ENCODE peak calls at places on chromosome 11, in four cellular contexts. M, H, K and V are unnamed samples.

GRCh38 chr11:93585758-93586157 is 42.6 kb upstream of the SMCO4 start:
- DNase-seq in M (peak; percentile 19), H (no peak), K (no peak), V (no peak)

GRCh38 chr11:75356613-75357012 is 5.2 kb upstream of the ARRB1 start:
- DNase-seq in M (no peak), H (no peak), K (no peak), V (no peak)

GRCh38 chr11:133916790-133917440 is 39.9 kb downstream of the IGSF9B start:
- DNase-seq in M (no peak), H (no peak), K (no peak), V (no peak)

GRCh38 chr11:44727114-44727372 is 281 bp downstream of the TSPAN18 start:
- DNase-seq in M (no peak), H (no peak), K (no peak), V (no peak)

GRCh38 chr11:68843052-68843561 is 1.4 kb upstream of the CPT1A start:
- DNase-seq in M (no peak), H (no peak), K (no peak), V (no peak)

GRCh38 chr11:27514558-27514957 is 8.0 kb upstream of the LIN7C start:
- DNase-seq in M (no peak), H (no peak), K (no peak), V (no peak)

GRCh38 chr11:129947474-129947873 is 52.1 kb upstream of the NFRKB start:
- DNase-seq in M (no peak), H (no peak), K (no peak), V (peak; percentile 68)

GRCh38 chr11:46914363-46914762 is 4.0 kb downstream of the LRP4 start:
- DNase-seq in M (no peak), H (no peak), K (no peak), V (no peak)

GRCh38 chr11:8826145-8826786 is 84.7 kb upstream of the AKIP1 start:
- DNase-seq in M (no peak), H (peak; percentile 25), K (peak; percentile 38), V (no peak)

GRCh38 chr11:57377098-57377497 is 3.9 kb downstream of the PRG3 start:
- DNase-seq in M (no peak), H (no peak), K (no peak), V (no peak)

GRCh38 chr11:62588966-62589637 is 2.2 kb downstream of the TUT1 start:
- DNase-seq in M (no peak), H (no peak), K (no peak), V (no peak)

GRCh38 chr11:46272816-46273427 is 4.5 kb upstream of the CREB3L1 start:
- DNase-seq in M (no peak), H (no peak), K (peak; percentile 35), V (no peak)

GRCh38 chr11:66692446-66692845 is 14.8 kb upstream of the RBM4B start:
- DNase-seq in M (no peak), H (no peak), K (no peak), V (no peak)

GRCh38 chr11:130510407-130511006 is 62.1 kb downstream of the ADAMTS15 start:
- DNase-seq in M (no peak), H (no peak), K (no peak), V (no peak)

GRCh38 chr11:6116638-6117037 is 9.2 kb downstream of the OR56B4 start:
- DNase-seq in M (no peak), H (no peak), K (no peak), V (no peak)

GRCh38 chr11:61106906-61107470 is 4.7 kb downstream of the CD5 start:
- DNase-seq in M (no peak), H (no peak), K (no peak), V (no peak)

GRCh38 chr11:73856001-73856663 is 20.5 kb downstream of the COA4 start:
- DNase-seq in M (no peak), H (no peak), K (no peak), V (no peak)

GRCh38 chr11:84965484-84965883 is 661.7 kb downstream of the DLG2 start:
- DNase-seq in M (no peak), H (no peak), K (no peak), V (no peak)

GRCh38 chr11:127383026-127383425 is 382.5 kb upstream of the KIRREL3 start:
- DNase-seq in M (no peak), H (no peak), K (no peak), V (no peak)

GRCh38 chr11:73269353-73270088 is 2.6 kb upstream of the P2RY6 start:
- DNase-seq in M (no peak), H (no peak), K (no peak), V (no peak)

GRCh38 chr11:23423119-23423518 is 562.8 kb upstream of the CCDC179 start:
- DNase-seq in M (no peak), H (no peak), K (no peak), V (no peak)

GRCh38 chr11:28384418-28384817 is 276.2 kb downstream of the METTL15 start:
- DNase-seq in M (no peak), H (no peak), K (no peak), V (no peak)

GRCh38 chr11:25992254-25992653 is 339.7 kb upstream of the ANO3 start:
- DNase-seq in M (no peak), H (no peak), K (no peak), V (no peak)

GRCh38 chr11:6402061-6402470 is 11.8 kb downstream of the SMPD1 start:
- DNase-seq in M (no peak), H (peak; percentile 59), K (no peak), V (no peak)

GRCh38 chr11:57306941-57307598 is 17.7 kb downstream of the TNKS1BP1 start:
- DNase-seq in M (no peak), H (no peak), K (no peak), V (no peak)

GRCh38 chr11:27046956-27047355 is 6.3 kb downstream of the BBOX1 start:
- DNase-seq in M (no peak), H (no peak), K (no peak), V (no peak)

GRCh38 chr11:93344855-93345333 is 14.4 kb downstream of the DEUP1 start:
- DNase-seq in M (no peak), H (peak; percentile 9), K (no peak), V (no peak)

GRCh38 chr11:40288212-40288803 is 1171.1 kb downstream of the LRRC4C start:
- DNase-seq in M (no peak), H (no peak), K (no peak), V (no peak)

GRCh38 chr11:66529069-66529468 is 16.8 kb downstream of the ZDHHC24 start:
- DNase-seq in M (no peak), H (no peak), K (no peak), V (peak; percentile 25)

GRCh38 chr11:62922653-62923371 is 1.6 kb upstream of the CHRM1 start:
- DNase-seq in M (peak; percentile 50), H (no peak), K (peak; percentile 85), V (peak; percentile 75)

GRCh38 chr11:71179877-71180276 is 72.5 kb downstream of the SHANK2 start:
- DNase-seq in M (no peak), H (peak; percentile 59), K (no peak), V (no peak)

GRCh38 chr11:35811783-35812182 is 132.1 kb upstream of the LDLRAD3 start:
- DNase-seq in M (no peak), H (peak; percentile 7), K (no peak), V (no peak)

GRCh38 chr11:118592616-118593367 is 14.6 kb upstream of the PHLDB1 start:
- DNase-seq in M (no peak), H (no peak), K (no peak), V (no peak)

GRCh38 chr11:94648789-94649188 is 81.6 kb downstream of the PIWIL4 start:
- DNase-seq in M (no peak), H (no peak), K (no peak), V (no peak)

GRCh38 chr11:94649925-94650623 is 82.9 kb downstream of the PIWIL4 start:
- DNase-seq in M (no peak), H (no peak), K (no peak), V (no peak)

GRCh38 chr11:94652735-94653284 is 85.6 kb downstream of the PIWIL4 start:
- DNase-seq in M (no peak), H (no peak), K (no peak), V (no peak)

GRCh38 chr11:94649254-94649653 is 82.1 kb downstream of the PIWIL4 start:
- DNase-seq in M (no peak), H (no peak), K (no peak), V (no peak)

DNA sequence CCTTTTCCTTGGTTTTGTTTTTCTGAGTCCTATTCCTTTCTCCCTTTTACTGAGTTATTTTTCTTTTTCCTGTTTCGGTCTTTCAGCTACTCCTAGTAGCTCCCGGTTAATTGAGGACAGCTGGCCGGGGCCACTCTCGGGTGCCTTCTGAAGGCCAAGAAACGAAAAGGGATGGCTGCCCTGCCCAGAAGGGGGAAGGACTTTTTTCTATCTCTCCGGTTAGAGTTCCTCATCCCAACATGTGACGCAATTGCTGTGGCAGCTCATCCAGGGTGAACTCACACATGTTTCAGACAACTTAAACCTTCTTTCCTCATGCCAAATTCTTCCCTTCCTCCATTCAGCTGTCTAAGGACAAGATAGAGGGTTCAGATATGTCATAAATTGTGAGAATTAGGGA is 83.6 kb downstream of the PIWIL4 start:
- DNase-seq in M (no peak), H (no peak), K (no peak), V (no peak)
- TF ChIP-seq NR3C1 in M (no peak), H (no peak), K (no peak), V (no peak)

GRCh38 chr11:13965337-13965736 is 2.8 kb downstream of the SPON1 start:
- DNase-seq in M (no peak), H (peak; percentile 13), K (no peak), V (no peak)

GRCh38 chr11:13963949-13964770 is 1.6 kb downstream of the SPON1 start:
- DNase-seq in M (no peak), H (no peak), K (no peak), V (peak; percentile 42)

GRCh38 chr11:13963169-13963948 is 836 bp downstream of the SPON1 start:
- DNase-seq in M (no peak), H (no peak), K (no peak), V (peak; percentile 34)

GRCh38 chr11:13966486-13966885 is 4.0 kb downstream of the SPON1 start:
- DNase-seq in M (no peak), H (no peak), K (no peak), V (no peak)

GRCh38 chr11:13964771-13965074 is 2.2 kb downstream of the SPON1 start:
- DNase-seq in M (no peak), H (no peak), K (no peak), V (no peak)
- TF ChIP-seq NR3C1 in M (no peak), H (no peak), K (no peak), V (no peak)

GRCh38 chr11:10916674-10917073 is 58.8 kb upstream of the ZBED5 start:
- DNase-seq in M (no peak), H (no peak), K (no peak), V (no peak)

GRCh38 chr11:10920205-10920604 is 62.4 kb upstream of the ZBED5 start:
- DNase-seq in M (no peak), H (no peak), K (peak; percentile 52), V (no peak)

GRCh38 chr11:10918275-10918674 is 60.4 kb upstream of the ZBED5 start:
- DNase-seq in M (no peak), H (no peak), K (no peak), V (no peak)

GRCh38 chr11:10917802-10918201 is 59.9 kb upstream of the ZBED5 start:
- DNase-seq in M (no peak), H (no peak), K (no peak), V (no peak)

DNA sequence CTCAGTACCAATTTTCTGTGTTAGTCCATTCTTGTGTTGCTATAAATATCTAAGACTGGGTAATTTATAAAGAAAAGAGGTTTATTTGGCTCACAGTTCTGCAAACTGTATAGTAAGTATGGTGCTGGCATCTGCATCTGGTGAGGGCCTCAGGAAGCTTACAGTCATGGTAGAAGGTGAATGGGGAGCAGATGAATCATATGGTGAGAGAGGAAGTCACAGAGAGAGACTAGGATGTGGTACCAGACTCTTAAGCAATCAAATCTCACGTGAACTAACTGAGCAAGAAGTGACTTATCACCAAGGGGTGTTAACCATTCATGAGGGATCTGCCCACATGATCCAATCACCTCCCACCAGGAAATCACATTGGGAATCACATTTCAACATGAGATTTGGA is 60.8 kb upstream of the ZBED5 start:
- DNase-seq in M (no peak), H (no peak), K (no peak), V (no peak)
- TF ChIP-seq NR3C1 in M (no peak), H (no peak), K (no peak), V (no peak)

GRCh38 chr11:114273890-114274635 is 22.1 kb upstream of the NNMT start:
- DNase-seq in M (no peak), H (no peak), K (no peak), V (no peak)
- TF ChIP-seq NR3C1 in M (no peak), H (no peak), K (no peak), V (no peak)